ENCODE peak calls at places on chromosomes 7 and 10, in seven cellular contexts. O is hepatocyte; P is A172; M is cardiac fibroblast; T is left ventricle myocardium inferior; I is T-helper 2 cell treated with Interferon-gamma antibody and Interleukin-4, amounts not matched to agents 5 μg/mL and 100 μg/mL, for 36 hours; R is choroid plexus epithelial cell. G is an unnamed sample.

GRCh38 chr7:150722403-150723065 is 6.1 kb downstream of the GIMAP1 start:
- DNase-seq in T (no peak), O (no peak), P (no peak), I (no peak), M (no peak), R (no peak), G (no peak)

GRCh38 chr7:138625084-138625848 is 75.9 kb downstream of the SVOPL start:
- DNase-seq in I (peak; percentile 25), M (no peak), O (no peak), R (no peak), P (no peak), T (no peak), G (no peak)

GRCh38 chr7:117399820-117400422 is 27.4 kb downstream of the ASZ1 start:
- DNase-seq in M (peak; percentile 15), O (no peak), R (peak; percentile 27), T (no peak), I (no peak), P (no peak), G (no peak)

GRCh38 chr7:102993532-102994029 is 80.8 kb downstream of the LRRC17 start:
- DNase-seq in T (no peak), M (peak; percentile 82), P (no peak), I (no peak), O (peak; percentile 32), R (peak; percentile 88), G (no peak)

GRCh38 chr7:24284699-24285506 is 913 bp downstream of the NPY start:
- DNase-seq in I (no peak), P (no peak), T (no peak), R (no peak), M (no peak), O (peak; percentile 11), G (no peak)

GRCh38 chr7:67916571-67916970 is 919.9 kb downstream of the TYW1 start:
- DNase-seq in M (no peak), P (no peak), R (no peak), T (no peak), O (no peak), I (no peak), G (no peak)

GRCh38 chr10:88152720-88153119 is 289.3 kb downstream of the PTEN start:
- DNase-seq in O (peak; percentile 44), I (peak; percentile 70), M (peak; percentile 98), R (peak; percentile 93), P (peak; percentile 93), T (no peak), G (no peak)

GRCh38 chr7:138002828-138003189 is 923 bp upstream of the CREB3L2 start:
- DNase-seq in I (no peak), P (no peak), T (no peak), O (no peak), M (no peak), R (no peak), G (no peak)

GRCh38 chr10:72890086-72890485 is 3.5 kb upstream of the OIT3 start:
- DNase-seq in I (no peak), M (no peak), T (no peak), P (no peak), O (no peak), R (no peak), G (no peak)

GRCh38 chr7:140542226-140542625 is 62.9 kb upstream of the MKRN1 start:
- DNase-seq in I (no peak), M (peak; percentile 77), R (peak; percentile 77), O (no peak), P (peak; percentile 23), T (peak; percentile 62), G (no peak)

GRCh38 chr10:130108934-130109604 is 1.6 kb downstream of the C10orf143 start:
- DNase-seq in P (no peak), O (no peak), T (no peak), I (peak; percentile 19), M (no peak), R (no peak), G (no peak)

GRCh38 chr7:108415821-108416536 is 40.3 kb downstream of the NRCAM start:
- DNase-seq in M (peak; percentile 89), O (no peak), I (peak; percentile 17), R (peak; percentile 83), P (peak; percentile 59), T (no peak), G (no peak)

GRCh38 chr7:107751113-107751512 is 7.2 kb downstream of the CBLL1 start:
- DNase-seq in P (no peak), O (no peak), I (no peak), T (no peak), R (no peak), M (no peak), G (no peak)

GRCh38 chr10:11326241-11326640 is 285.2 kb downstream of the USP6NL start:
- DNase-seq in T (no peak), R (no peak), I (no peak), O (no peak), P (no peak), M (no peak), G (no peak)

GRCh38 chr10:94038024-94038423 is 44.3 kb downstream of the PLCE1 start:
- DNase-seq in P (peak; percentile 34), T (no peak), M (peak; percentile 33), O (no peak), R (peak; percentile 38), I (no peak), G (no peak)

GRCh38 chr10:128061306-128062300 is 64.6 kb downstream of the MKI67 start:
- DNase-seq in R (no peak), T (no peak), I (no peak), M (no peak), P (no peak), O (no peak), G (no peak)

GRCh38 chr7:1787241-1787640 is 117.2 kb downstream of the ELFN1 start:
- DNase-seq in P (no peak), I (no peak), T (no peak), R (no peak), O (no peak), M (no peak), G (no peak)

GRCh38 chr7:44305564-44306507 is 19.6 kb downstream of the CAMK2B start:
- DNase-seq in P (no peak), M (no peak), O (peak; percentile 1), T (no peak), R (no peak), I (no peak), G (no peak)

GRCh38 chr7:69861233-69861632 is 263.0 kb downstream of the AUTS2 start:
- DNase-seq in R (no peak), I (no peak), O (no peak), M (no peak), P (no peak), T (no peak), G (no peak)

GRCh38 chr7:30659312-30659711 is 22.9 kb downstream of the CRHR2 start:
- DNase-seq in O (no peak), T (no peak), M (peak; percentile 38), P (peak; percentile 14), R (no peak), I (no peak), G (no peak)

GRCh38 chr7:100167912-100168323 is 499 bp downstream of the GAL3ST4 start:
- DNase-seq in P (no peak), O (peak; percentile 37), R (no peak), I (no peak), M (peak; percentile 24), T (no peak), G (no peak)

GRCh38 chr10:50600831-50601466 is 22.8 kb downstream of the SGMS1 start:
- DNase-seq in R (no peak), O (no peak), M (peak; percentile 68), P (peak; percentile 73), T (no peak), I (no peak), G (no peak)

GRCh38 chr7:134741901-134742635 is 37.4 kb upstream of the CALD1 start:
- DNase-seq in P (peak; percentile 57), R (peak; percentile 60), O (no peak), M (peak; percentile 89), I (no peak), T (no peak), G (no peak)

GRCh38 chr7:20199015-20199737 is 18.0 kb downstream of the MACC1 start:
- DNase-seq in P (peak; percentile 67), O (peak; percentile 37), M (peak; percentile 73), T (peak; percentile 28), R (peak; percentile 84), I (no peak), G (no peak)

GRCh38 chr10:35027567-35027966 is 62.6 kb downstream of the CUL2 start:
- DNase-seq in O (no peak), T (no peak), P (peak; percentile 26), I (no peak), M (peak; percentile 52), R (peak; percentile 54), G (peak; percentile 12)

GRCh38 chr7:142873281-142873784 is 12.2 kb downstream of the TRPV6 start:
- DNase-seq in P (peak; percentile 29), O (no peak), R (peak; percentile 6), M (peak; percentile 6), I (no peak), T (no peak), G (no peak)

GRCh38 chr7:26167293-26167934 is 15.4 kb downstream of the NFE2L3 start:
- DNase-seq in O (no peak), M (no peak), R (no peak), T (no peak), I (no peak), P (no peak), G (no peak)

GRCh38 chr7:2943851-2944601 is 99.6 kb downstream of the CARD11 start:
- DNase-seq in O (no peak), I (no peak), M (no peak), P (no peak), T (no peak), R (no peak), G (no peak)

GRCh38 chr7:36303202-36304098 is 86.2 kb upstream of the ANLN start:
- DNase-seq in M (peak; percentile 91), T (peak; percentile 86), O (peak; percentile 85), I (no peak), R (peak; percentile 80), P (peak; percentile 99), G (peak; percentile 59)

GRCh38 chr7:2757361-2757903 is 69.4 kb downstream of the AMZ1 start:
- DNase-seq in T (peak; percentile 44), I (no peak), O (peak; percentile 30), M (no peak), R (peak; percentile 32), P (peak; percentile 90), G (no peak)

GRCh38 chr7:22192778-22193177 is 164.2 kb downstream of the RAPGEF5 start:
- DNase-seq in T (no peak), P (no peak), I (no peak), O (no peak), R (no peak), M (no peak), G (no peak)

GRCh38 chr7:117279931-117280525 is 42.8 kb downstream of the WNT2 start:
- DNase-seq in T (no peak), I (no peak), O (no peak), R (no peak), M (no peak), P (no peak), G (no peak)

GRCh38 chr7:191105-192034 is 1.0 kb upstream of the FAM20C start:
- DNase-seq in P (peak; percentile 68), T (peak; percentile 45), I (no peak), R (peak; percentile 95), M (peak; percentile 91), O (peak; percentile 68), G (no peak)

GRCh38 chr7:71682841-71683341 is 550.9 kb downstream of the GALNT17 start:
- DNase-seq in R (no peak), M (no peak), P (no peak), T (no peak), O (peak; percentile 19), I (no peak), G (no peak)

GRCh38 chr10:124279882-124280281 is 138.8 kb downstream of the OAT start:
- DNase-seq in O (no peak), M (no peak), P (no peak), T (no peak), R (no peak), I (no peak), G (no peak)